ENCODE peak calls at places on chromosomes 3 and 15, in five cellular contexts. P is HEK293T, B is K562, F is HCT116, O is WTC11. D is an unnamed sample.

GRCh38 chr15:35810007-35810406 is 264.0 kb upstream of the DPH6 start:
- DNase-seq in B (no peak), O (no peak), P (no peak), F (no peak), D (no peak)

GRCh38 chr15:68200016-68200861 is 4.9 kb downstream of the CALML4 start:
- DNase-seq in O (no peak), F (no peak), P (no peak), B (no peak), D (no peak)

GRCh38 chr3:129052675-129053074 is 7.9 kb upstream of the GP9 start:
- DNase-seq in B (peak; percentile 9), O (no peak), F (no peak), P (no peak), D (no peak)

GRCh38 chr3:126394179-126394976 is at the start of gene CFAP100:
- DNase-seq in P (no peak), F (no peak), O (peak; percentile 80), B (no peak), D (no peak)

GRCh38 chr3:15010664-15011063 is 54.5 kb downstream of the MRPS25 start:
- DNase-seq in B (peak; percentile 15), O (no peak), F (no peak), P (no peak), D (no peak)

GRCh38 chr15:68470049-68470738 is 38.2 kb upstream of the ITGA11 start:
- DNase-seq in B (no peak), P (no peak), O (no peak), F (no peak), D (no peak)

GRCh38 chr3:128555098-128555825 is 62.3 kb upstream of the GATA2 start:
- DNase-seq in B (no peak), P (no peak), F (no peak), O (peak; percentile 42), D (no peak)

GRCh38 chr3:70298385-70298784 is 14.1 kb downstream of the MDFIC2 start:
- DNase-seq in F (no peak), O (no peak), B (no peak), P (no peak), D (no peak)

GRCh38 chr3:149299938-149300791 is 33.3 kb downstream of the TM4SF18 start:
- DNase-seq in B (peak; percentile 50), F (peak; percentile 93), P (peak; percentile 55), O (no peak), D (peak; percentile 16)

GRCh38 chr3:133413166-133414020 is 13.5 kb downstream of the BFSP2 start:
- DNase-seq in O (no peak), F (no peak), P (peak; percentile 65), B (no peak), D (no peak)

GRCh38 chr3:49998326-49998725 is 58.4 kb downstream of the RBM6 start:
- DNase-seq in O (no peak), P (no peak), F (no peak), B (peak; percentile 3), D (no peak)

GRCh38 chr3:39381432-39381831 is 1.7 kb upstream of the SLC25A38 start:
- DNase-seq in O (no peak), F (no peak), P (no peak), B (no peak), D (no peak)

GRCh38 chr3:143267984-143268383 is 148.4 kb downstream of the CHST2 start:
- DNase-seq in B (no peak), P (no peak), F (no peak), O (no peak), D (no peak)

GRCh38 chr15:48939686-48940085 is 24.0 kb downstream of the SHC4 start:
- DNase-seq in P (no peak), F (no peak), O (no peak), B (no peak), D (no peak)

GRCh38 chr15:44535509-44536297 is 1.2 kb upstream of the EIF3J start:
- DNase-seq in P (no peak), O (no peak), B (peak; percentile 48), F (no peak), D (no peak)

GRCh38 chr3:54271118-54271517 is 148.8 kb downstream of the CACNA2D3 start:
- DNase-seq in P (no peak), O (no peak), B (no peak), F (no peak), D (no peak)

GRCh38 chr15:58214941-58215340 is 76.8 kb downstream of the AQP9 start:
- DNase-seq in B (no peak), F (no peak), P (no peak), O (no peak), D (no peak)

GRCh38 chr15:79492065-79492464 is 59.9 kb downstream of the MINAR1 start:
- DNase-seq in F (no peak), P (no peak), O (no peak), B (no peak), D (no peak)

GRCh38 chr15:64640146-64640868 is 135.1 kb downstream of the RBPMS2 start:
- DNase-seq in O (no peak), P (no peak), B (no peak), F (no peak), D (no peak)

GRCh38 chr15:63856711-63857458 is 23.1 kb upstream of the HERC1 start:
- DNase-seq in P (no peak), O (no peak), B (no peak), F (no peak), D (no peak)

GRCh38 chr3:103966749-103967148 is 1400.0 kb upstream of the ALCAM start:
- DNase-seq in F (no peak), O (no peak), B (no peak), P (no peak), D (no peak)

GRCh38 chr3:38627956-38628355 is 21.5 kb downstream of the SCN5A start:
- DNase-seq in P (peak; percentile 70), O (peak; percentile 87), B (peak; percentile 64), F (no peak), D (no peak)

DNA sequence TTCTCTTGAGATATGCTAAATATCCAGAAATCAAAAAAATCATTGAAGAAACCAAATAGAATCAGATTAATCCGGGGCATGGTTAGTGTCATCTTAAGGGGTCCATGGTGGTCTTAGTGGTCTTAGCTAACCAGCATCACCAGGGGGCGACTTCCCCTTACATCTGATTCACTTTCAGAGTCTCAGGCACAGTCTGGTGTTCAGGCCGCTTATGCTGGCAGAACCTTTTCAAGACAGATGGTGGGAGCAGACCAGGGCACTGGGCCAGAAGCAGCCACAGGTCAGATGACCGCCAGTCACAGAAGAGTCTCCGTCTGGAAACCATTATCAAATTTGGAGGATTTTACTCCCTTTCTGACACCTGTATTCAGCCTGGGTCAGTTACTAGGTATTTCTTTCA is 365.7 kb downstream of the GBE1 start:
- DNase-seq in F (no peak), O (peak; percentile 34), B (peak; percentile 0), P (peak; percentile 13), D (no peak)
- TF ChIP-seq SP1 in F (no peak), O (no peak), B (no peak), P (no peak), D (no peak)

GRCh38 chr3:48436477-48436787 is 3.5 kb downstream of the CCDC51 start:
- DNase-seq in B (no peak), P (no peak), O (no peak), F (no peak), D (no peak)
- TF ChIP-seq SP1 in B (no peak), P (no peak), O (no peak), F (no peak), D (no peak)

DNA sequence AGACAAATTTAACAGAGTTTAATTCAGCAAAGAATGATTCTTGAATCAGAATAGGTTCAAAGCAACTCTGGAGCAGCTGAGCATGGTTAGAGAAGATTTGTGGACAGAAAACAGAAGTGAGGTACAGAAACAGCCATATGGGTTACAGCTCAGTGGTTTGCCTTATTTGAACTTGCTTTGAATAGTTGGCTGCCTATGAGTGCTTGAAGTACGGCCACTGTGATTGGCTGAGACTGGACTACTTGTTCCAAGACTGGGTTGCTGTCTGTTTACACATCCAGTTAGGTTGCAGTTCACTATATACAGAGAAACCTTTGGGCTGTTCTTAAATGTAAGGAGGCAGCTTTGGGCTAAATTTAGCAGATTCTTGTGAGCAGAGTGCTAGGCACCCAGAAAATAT is 79.4 kb upstream of the CADPS start:
- DNase-seq in F (no peak), P (no peak), B (no peak), O (no peak), D (peak; percentile 1)
- TF ChIP-seq SP1 in F (no peak), P (no peak), B (no peak), O (no peak), D (no peak)

DNA sequence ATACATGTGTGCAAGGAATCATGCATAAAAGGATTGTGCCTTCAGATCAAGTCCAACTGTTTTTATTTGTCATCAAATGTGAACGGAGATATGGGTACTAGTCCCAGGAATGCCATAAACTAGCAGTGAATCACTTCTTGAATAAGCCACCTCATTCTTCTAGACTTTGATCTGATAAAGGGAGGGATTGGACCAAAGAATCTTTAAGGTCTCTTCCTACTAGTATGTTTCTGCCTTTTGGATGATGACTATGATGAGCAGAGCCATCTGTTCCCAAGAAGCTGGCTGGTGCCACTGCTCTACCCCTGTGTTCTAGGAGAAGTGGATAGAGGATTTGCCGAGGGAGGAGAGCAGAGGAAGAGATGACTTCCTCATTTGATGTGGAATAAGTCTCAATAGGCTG is 28.8 kb upstream of the UACA start:
- DNase-seq in B (no peak), O (no peak), F (peak; percentile 47), P (no peak), D (no peak)
- TF ChIP-seq SP1 in B (no peak), O (no peak), F (peak; percentile 56), P (no peak), D (no peak)

GRCh38 chr15:41032079-41032328 is 78.7 kb downstream of the CHAC1 start:
- DNase-seq in O (no peak), F (no peak), P (no peak), B (no peak), D (no peak)
- TF ChIP-seq SP1 in O (no peak), F (no peak), P (no peak), B (no peak), D (no peak)

D was measured in GM12878.